ENCODE peak calls at places on chromosome 17, in ten cellular contexts. One of them, this sample, is unnamed.

GRCh38 chr17:10349403-10349802 is 23.4 kb downstream of the MYH13 start:
- DNase-seq in omental fat pad: no peak
- DNase-seq in H9: peak
- DNase-seq in epithelial cell of proximal tubule: no peak
- DNase-seq in AG09309: no peak
- DNase-seq in neural progenitor cell: peak
- DNase-seq in transverse colon: no peak
- DNase-seq in fibroblast of the aortic adventitia: no peak
- DNase-seq in cardiac fibroblast: no peak
- DNase-seq in heart right ventricle: no peak
- DNase-seq in this sample: peak

GRCh38 chr17:55347341-55347740 is 74.3 kb downstream of the MMD start:
- DNase-seq in omental fat pad: no peak
- DNase-seq in H9: no peak
- DNase-seq in epithelial cell of proximal tubule: no peak
- DNase-seq in AG09309: no peak
- DNase-seq in neural progenitor cell: no peak
- DNase-seq in transverse colon: no peak
- DNase-seq in fibroblast of the aortic adventitia: no peak
- DNase-seq in cardiac fibroblast: no peak
- DNase-seq in heart right ventricle: no peak
- DNase-seq in this sample: no peak

GRCh38 chr17:2853111-2853721 is 57.0 kb downstream of the RAP1GAP2 start:
- DNase-seq in omental fat pad: peak
- DNase-seq in H9: peak
- DNase-seq in epithelial cell of proximal tubule: no peak
- DNase-seq in AG09309: no peak
- DNase-seq in neural progenitor cell: peak
- DNase-seq in transverse colon: peak
- DNase-seq in fibroblast of the aortic adventitia: peak
- DNase-seq in cardiac fibroblast: peak
- DNase-seq in heart right ventricle: peak
- DNase-seq in this sample: peak

GRCh38 chr17:27624555-27624954 is 6.4 kb upstream of the LGALS9 start:
- DNase-seq in omental fat pad: no peak
- DNase-seq in H9: no peak
- DNase-seq in epithelial cell of proximal tubule: no peak
- DNase-seq in AG09309: no peak
- DNase-seq in neural progenitor cell: no peak
- DNase-seq in transverse colon: no peak
- DNase-seq in fibroblast of the aortic adventitia: peak
- DNase-seq in cardiac fibroblast: no peak
- DNase-seq in heart right ventricle: no peak
- DNase-seq in this sample: no peak

GRCh38 chr17:9512323-9513168 is 63.1 kb downstream of the STX8 start:
- DNase-seq in omental fat pad: no peak
- DNase-seq in H9: no peak
- DNase-seq in epithelial cell of proximal tubule: peak
- DNase-seq in AG09309: no peak
- DNase-seq in neural progenitor cell: no peak
- DNase-seq in transverse colon: no peak
- DNase-seq in fibroblast of the aortic adventitia: peak
- DNase-seq in cardiac fibroblast: peak
- DNase-seq in heart right ventricle: no peak
- DNase-seq in this sample: peak

GRCh38 chr17:62692721-62693431 is 65.4 kb downstream of the MRC2 start:
- DNase-seq in omental fat pad: no peak
- DNase-seq in H9: peak
- DNase-seq in epithelial cell of proximal tubule: no peak
- DNase-seq in AG09309: no peak
- DNase-seq in neural progenitor cell: peak
- DNase-seq in transverse colon: no peak
- DNase-seq in fibroblast of the aortic adventitia: peak
- DNase-seq in cardiac fibroblast: peak
- DNase-seq in heart right ventricle: no peak
- DNase-seq in this sample: peak

GRCh38 chr17:40111221-40112128 is 10.3 kb upstream of the MSL1 start:
- DNase-seq in omental fat pad: peak
- DNase-seq in H9: peak
- DNase-seq in epithelial cell of proximal tubule: no peak
- DNase-seq in AG09309: peak
- DNase-seq in neural progenitor cell: peak
- DNase-seq in transverse colon: peak
- DNase-seq in fibroblast of the aortic adventitia: peak
- DNase-seq in cardiac fibroblast: peak
- DNase-seq in heart right ventricle: peak
- DNase-seq in this sample: peak

GRCh38 chr17:59695943-59696681 is 11.1 kb downstream of the PTRH2 start:
- DNase-seq in omental fat pad: no peak
- DNase-seq in H9: no peak
- DNase-seq in epithelial cell of proximal tubule: no peak
- DNase-seq in AG09309: no peak
- DNase-seq in neural progenitor cell: no peak
- DNase-seq in transverse colon: no peak
- DNase-seq in fibroblast of the aortic adventitia: peak
- DNase-seq in cardiac fibroblast: peak
- DNase-seq in heart right ventricle: no peak
- DNase-seq in this sample: no peak

GRCh38 chr17:37233001-37233400 is 142.8 kb upstream of the C17orf78 start:
- DNase-seq in omental fat pad: no peak
- DNase-seq in H9: no peak
- DNase-seq in epithelial cell of proximal tubule: no peak
- DNase-seq in AG09309: no peak
- DNase-seq in neural progenitor cell: peak
- DNase-seq in transverse colon: no peak
- DNase-seq in fibroblast of the aortic adventitia: no peak
- DNase-seq in cardiac fibroblast: no peak
- DNase-seq in heart right ventricle: no peak
- DNase-seq in this sample: no peak

GRCh38 chr17:4676777-4677176 is 27.2 kb downstream of the PELP1 start:
- DNase-seq in omental fat pad: no peak
- DNase-seq in H9: no peak
- DNase-seq in epithelial cell of proximal tubule: no peak
- DNase-seq in AG09309: no peak
- DNase-seq in neural progenitor cell: no peak
- DNase-seq in transverse colon: no peak
- DNase-seq in fibroblast of the aortic adventitia: no peak
- DNase-seq in cardiac fibroblast: no peak
- DNase-seq in heart right ventricle: peak
- DNase-seq in this sample: no peak

GRCh38 chr17:75612906-75613626 is 20.2 kb upstream of the SMIM5 start:
- DNase-seq in omental fat pad: no peak
- DNase-seq in H9: no peak
- DNase-seq in epithelial cell of proximal tubule: no peak
- DNase-seq in AG09309: no peak
- DNase-seq in neural progenitor cell: no peak
- DNase-seq in transverse colon: no peak
- DNase-seq in fibroblast of the aortic adventitia: no peak
- DNase-seq in cardiac fibroblast: no peak
- DNase-seq in heart right ventricle: no peak
- DNase-seq in this sample: no peak

GRCh38 chr17:75614556-75615270 is 18.5 kb upstream of the SMIM5 start:
- DNase-seq in omental fat pad: no peak
- DNase-seq in H9: no peak
- DNase-seq in epithelial cell of proximal tubule: no peak
- DNase-seq in AG09309: no peak
- DNase-seq in neural progenitor cell: peak
- DNase-seq in transverse colon: no peak
- DNase-seq in fibroblast of the aortic adventitia: no peak
- DNase-seq in cardiac fibroblast: no peak
- DNase-seq in heart right ventricle: no peak
- DNase-seq in this sample: no peak

GRCh38 chr17:75611746-75612437 is 21.3 kb upstream of the SMIM5 start:
- DNase-seq in omental fat pad: no peak
- DNase-seq in H9: no peak
- DNase-seq in epithelial cell of proximal tubule: no peak
- DNase-seq in AG09309: no peak
- DNase-seq in neural progenitor cell: no peak
- DNase-seq in transverse colon: peak
- DNase-seq in fibroblast of the aortic adventitia: no peak
- DNase-seq in cardiac fibroblast: no peak
- DNase-seq in heart right ventricle: no peak
- DNase-seq in this sample: no peak

GRCh38 chr17:75615301-75615700 is 17.9 kb upstream of the SMIM5 start:
- DNase-seq in omental fat pad: no peak
- DNase-seq in H9: peak
- DNase-seq in epithelial cell of proximal tubule: no peak
- DNase-seq in AG09309: no peak
- DNase-seq in neural progenitor cell: no peak
- DNase-seq in transverse colon: no peak
- DNase-seq in fibroblast of the aortic adventitia: no peak
- DNase-seq in cardiac fibroblast: no peak
- DNase-seq in heart right ventricle: no peak
- DNase-seq in this sample: no peak

DNA sequence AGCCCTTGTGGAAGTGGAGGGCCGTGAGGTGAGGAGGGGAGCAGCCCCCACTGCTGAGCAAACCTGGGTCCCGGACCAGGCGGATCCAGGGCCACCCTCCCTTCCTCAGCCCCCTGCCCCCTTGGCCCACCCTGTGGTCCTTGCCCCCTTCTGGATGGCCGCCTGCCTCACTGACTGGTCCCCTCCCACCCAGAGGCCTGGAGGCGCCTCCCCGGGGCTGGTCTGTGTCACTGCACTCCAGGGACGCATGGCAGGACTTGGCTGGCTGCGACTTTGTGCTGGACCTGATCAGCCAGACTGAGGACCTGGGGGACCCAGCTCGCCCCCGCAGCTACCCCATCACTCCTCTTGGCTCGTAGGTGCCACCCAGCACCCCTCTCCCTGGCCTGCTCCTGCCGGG is 19.2 kb upstream of the SMIM5 start:
- DNase-seq in omental fat pad: no peak
- DNase-seq in H9: peak
- DNase-seq in epithelial cell of proximal tubule: no peak
- DNase-seq in AG09309: no peak
- DNase-seq in neural progenitor cell: peak
- DNase-seq in transverse colon: no peak
- DNase-seq in fibroblast of the aortic adventitia: no peak
- DNase-seq in cardiac fibroblast: no peak
- DNase-seq in heart right ventricle: no peak
- DNase-seq in this sample: no peak
- TF ChIP-seq CTCF in omental fat pad: no peak
- TF ChIP-seq CTCF in H9: peak
- TF ChIP-seq CTCF in epithelial cell of proximal tubule: peak
- TF ChIP-seq CTCF in AG09309: no peak
- TF ChIP-seq CTCF in neural progenitor cell: peak
- TF ChIP-seq CTCF in transverse colon: no peak
- TF ChIP-seq CTCF in fibroblast of the aortic adventitia: no peak
- TF ChIP-seq CTCF in cardiac fibroblast: peak
- TF ChIP-seq CTCF in heart right ventricle: no peak
- TF ChIP-seq CTCF in this sample: no peak

GRCh38 chr17:56505154-56505756 is 88.2 kb upstream of the NOG start:
- DNase-seq in omental fat pad: no peak
- DNase-seq in H9: no peak
- DNase-seq in epithelial cell of proximal tubule: no peak
- DNase-seq in AG09309: no peak
- DNase-seq in neural progenitor cell: no peak
- DNase-seq in transverse colon: no peak
- DNase-seq in fibroblast of the aortic adventitia: no peak
- DNase-seq in cardiac fibroblast: no peak
- DNase-seq in heart right ventricle: no peak
- DNase-seq in this sample: no peak

GRCh38 chr17:56497132-56497531 is 96.4 kb upstream of the NOG start:
- DNase-seq in omental fat pad: no peak
- DNase-seq in H9: no peak
- DNase-seq in epithelial cell of proximal tubule: no peak
- DNase-seq in AG09309: no peak
- DNase-seq in neural progenitor cell: no peak
- DNase-seq in transverse colon: no peak
- DNase-seq in fibroblast of the aortic adventitia: no peak
- DNase-seq in cardiac fibroblast: no peak
- DNase-seq in heart right ventricle: no peak
- DNase-seq in this sample: no peak

GRCh38 chr17:56502120-56502519 is 91.4 kb upstream of the NOG start:
- DNase-seq in omental fat pad: no peak
- DNase-seq in H9: no peak
- DNase-seq in epithelial cell of proximal tubule: no peak
- DNase-seq in AG09309: no peak
- DNase-seq in neural progenitor cell: no peak
- DNase-seq in transverse colon: no peak
- DNase-seq in fibroblast of the aortic adventitia: no peak
- DNase-seq in cardiac fibroblast: no peak
- DNase-seq in heart right ventricle: no peak
- DNase-seq in this sample: no peak

GRCh38 chr17:56499799-56500388 is 93.6 kb upstream of the NOG start:
- DNase-seq in omental fat pad: no peak
- DNase-seq in H9: no peak
- DNase-seq in epithelial cell of proximal tubule: no peak
- DNase-seq in AG09309: no peak
- DNase-seq in neural progenitor cell: peak
- DNase-seq in transverse colon: no peak
- DNase-seq in fibroblast of the aortic adventitia: peak
- DNase-seq in cardiac fibroblast: peak
- DNase-seq in heart right ventricle: no peak
- DNase-seq in this sample: peak
- TF ChIP-seq CTCF in omental fat pad: no peak
- TF ChIP-seq CTCF in H9: peak
- TF ChIP-seq CTCF in epithelial cell of proximal tubule: peak
- TF ChIP-seq CTCF in AG09309: peak
- TF ChIP-seq CTCF in neural progenitor cell: peak
- TF ChIP-seq CTCF in transverse colon: peak
- TF ChIP-seq CTCF in fibroblast of the aortic adventitia: peak
- TF ChIP-seq CTCF in cardiac fibroblast: no peak
- TF ChIP-seq CTCF in heart right ventricle: peak
- TF ChIP-seq CTCF in this sample: peak

GRCh38 chr17:83174859-83175550 is 95.6 kb downstream of the METRNL start:
- DNase-seq in omental fat pad: no peak
- DNase-seq in H9: no peak
- DNase-seq in epithelial cell of proximal tubule: no peak
- DNase-seq in AG09309: no peak
- DNase-seq in neural progenitor cell: no peak
- DNase-seq in transverse colon: no peak
- DNase-seq in fibroblast of the aortic adventitia: no peak
- DNase-seq in cardiac fibroblast: no peak
- DNase-seq in heart right ventricle: no peak
- DNase-seq in this sample: no peak
- TF ChIP-seq CTCF in omental fat pad: no peak
- TF ChIP-seq CTCF in H9: no peak
- TF ChIP-seq CTCF in epithelial cell of proximal tubule: no peak
- TF ChIP-seq CTCF in AG09309: peak
- TF ChIP-seq CTCF in neural progenitor cell: no peak
- TF ChIP-seq CTCF in transverse colon: no peak
- TF ChIP-seq CTCF in fibroblast of the aortic adventitia: peak
- TF ChIP-seq CTCF in cardiac fibroblast: no peak
- TF ChIP-seq CTCF in heart right ventricle: no peak
- TF ChIP-seq CTCF in this sample: no peak

GRCh38 chr17:69084911-69085310 is 24.2 kb upstream of the ABCA9 start:
- DNase-seq in omental fat pad: no peak
- DNase-seq in H9: peak
- DNase-seq in epithelial cell of proximal tubule: no peak
- DNase-seq in AG09309: no peak
- DNase-seq in neural progenitor cell: peak
- DNase-seq in transverse colon: no peak
- DNase-seq in fibroblast of the aortic adventitia: no peak
- DNase-seq in cardiac fibroblast: peak
- DNase-seq in heart right ventricle: no peak
- DNase-seq in this sample: peak
- TF ChIP-seq CTCF in omental fat pad: no peak
- TF ChIP-seq CTCF in H9: peak
- TF ChIP-seq CTCF in epithelial cell of proximal tubule: peak
- TF ChIP-seq CTCF in AG09309: peak
- TF ChIP-seq CTCF in neural progenitor cell: peak
- TF ChIP-seq CTCF in transverse colon: peak
- TF ChIP-seq CTCF in fibroblast of the aortic adventitia: peak
- TF ChIP-seq CTCF in cardiac fibroblast: peak
- TF ChIP-seq CTCF in heart right ventricle: no peak
- TF ChIP-seq CTCF in this sample: no peak

This sample was measured in activated CD8-positive, alpha-beta T cell treated with anti-CD3 and anti-CD28 coated beads for 36 hours.